ENCODE peak calls at places on chromosomes 3 and 15, in four cellular contexts. S, H, V and J are unnamed samples.

GRCh38 chr3:58874248-58874741 is 175.5 kb downstream of the CFAP20DC start:
- DNase-seq in S (peak; percentile 56), H (no peak), V (no peak), J (no peak)

GRCh38 chr15:96583671-96584070 is 253.2 kb downstream of the NR2F2 start:
- DNase-seq in S (no peak), H (no peak), V (no peak), J (no peak)

GRCh38 chr3:149480326-149481017 is 6.0 kb downstream of the TM4SF4 start:
- DNase-seq in S (peak; percentile 52), H (peak; percentile 85), V (peak; percentile 68), J (peak; percentile 80)

GRCh38 chr15:82833283-82833682 is 23.9 kb downstream of the WHAMM start:
- DNase-seq in S (no peak), H (no peak), V (no peak), J (no peak)

GRCh38 chr15:70589221-70589620 is 174.1 kb downstream of the UACA start:
- DNase-seq in S (no peak), H (no peak), V (no peak), J (no peak)

GRCh38 chr3:124780767-124781485 is 50.7 kb downstream of the UMPS start:
- DNase-seq in S (no peak), H (no peak), V (no peak), J (no peak)

GRCh38 chr15:92864127-92864814 is 35.9 kb upstream of the CHD2 start:
- DNase-seq in S (no peak), H (no peak), V (no peak), J (no peak)

GRCh38 chr3:180747805-180748361 is 68.6 kb upstream of the CCDC39 start:
- DNase-seq in S (no peak), H (no peak), V (no peak), J (no peak)

GRCh38 chr15:80732148-80732547 is 37.0 kb downstream of the ABHD17C start:
- DNase-seq in S (no peak), H (no peak), V (no peak), J (no peak)

GRCh38 chr15:79970921-79971434 is at the start of gene BCL2A1:
- DNase-seq in S (peak; percentile 96), H (no peak), V (no peak), J (no peak)

GRCh38 chr15:53197426-53197839 is 407.3 kb upstream of the ONECUT1 start:
- DNase-seq in S (no peak), H (peak; percentile 44), V (peak; percentile 65), J (peak; percentile 57)

GRCh38 chr3:142053244-142053643 is 96.1 kb downstream of the TFDP2 start:
- DNase-seq in S (no peak), H (no peak), V (no peak), J (no peak)

GRCh38 chr3:108327168-108327567 is 30.8 kb downstream of the HHLA2 start:
- DNase-seq in S (no peak), H (no peak), V (no peak), J (no peak)

GRCh38 chr15:39213385-39213840 is 367.5 kb upstream of the THBS1 start:
- DNase-seq in S (no peak), H (peak; percentile 94), V (peak; percentile 26), J (no peak)

DNA sequence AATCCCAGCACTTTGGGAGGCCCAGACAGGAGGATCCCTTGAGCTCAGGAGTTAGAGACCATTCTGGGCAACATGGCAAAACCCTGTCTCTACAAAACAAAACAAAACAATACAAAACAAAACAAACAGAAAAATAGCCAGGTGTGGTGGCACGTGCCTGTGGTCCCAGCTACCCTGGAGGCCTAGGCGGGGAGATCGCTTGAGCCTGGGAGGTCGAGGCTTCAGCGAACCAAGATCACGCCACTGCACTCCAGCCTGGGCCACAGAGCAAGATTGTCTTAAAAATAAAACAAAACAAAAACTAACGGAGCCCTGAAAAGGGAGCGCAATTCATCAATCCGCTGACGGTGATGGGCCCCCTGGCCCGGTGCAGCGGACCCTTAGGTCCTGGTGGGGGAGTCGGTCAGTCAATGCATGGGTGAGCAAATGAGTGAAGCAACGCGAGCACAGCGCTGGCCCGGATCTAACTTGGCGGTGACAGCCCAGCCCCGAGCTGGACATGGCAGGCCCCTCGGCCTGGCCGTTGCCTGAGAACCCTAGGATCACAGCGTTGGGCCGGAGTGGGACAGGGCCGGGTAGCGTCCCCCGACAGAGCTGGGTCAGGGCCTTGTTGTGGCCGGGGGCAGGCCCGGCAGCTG is 52.4 kb upstream of the BLM start:
- DNase-seq in S (no peak), H (peak; percentile 41), V (no peak), J (no peak)
- TF ChIP-seq SP1 in S (no peak), H (no peak), V (no peak), J (no peak)

GRCh38 chr3:129613205-129613740 is 6.8 kb upstream of the PLXND1 start:
- DNase-seq in S (no peak), H (no peak), V (no peak), J (no peak)
- TF ChIP-seq TARDBP in S (no peak), H (no peak), V (no peak), J (no peak)

GRCh38 chr15:51724199-51724598 is 13.3 kb downstream of the LYSMD2 start:
- DNase-seq in S (no peak), H (no peak), V (no peak), J (no peak)

GRCh38 chr15:51727141-51727897 is 10.1 kb downstream of the LYSMD2 start:
- DNase-seq in S (no peak), H (peak; percentile 11), V (peak; percentile 29), J (no peak)

GRCh38 chr15:51721199-51721960 is 16.1 kb downstream of the LYSMD2 start:
- DNase-seq in S (no peak), H (no peak), V (no peak), J (no peak)

GRCh38 chr15:51726302-51727073 is 11.0 kb downstream of the LYSMD2 start:
- DNase-seq in S (no peak), H (peak; percentile 10), V (peak; percentile 82), J (peak; percentile 16)

DNA sequence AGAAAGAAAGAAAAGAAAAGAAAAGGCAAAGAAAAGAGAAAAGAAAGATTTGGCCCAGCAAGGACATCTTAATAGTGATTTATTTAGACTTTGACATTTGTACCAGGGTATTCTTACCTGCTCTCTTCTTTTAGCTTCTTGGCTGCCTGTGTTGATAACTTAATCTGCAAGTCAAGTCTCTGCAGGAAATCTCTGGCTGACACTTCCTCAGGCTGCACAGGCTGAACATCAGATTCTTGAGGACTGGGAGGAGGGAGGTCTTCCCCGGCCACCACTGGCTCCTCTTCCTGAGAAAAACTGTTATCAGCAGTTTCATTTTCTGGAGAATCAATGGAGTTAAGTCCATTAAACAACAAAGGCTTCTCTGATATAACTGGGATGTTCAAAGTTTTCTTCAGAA is 12.8 kb downstream of the LYSMD2 start:
- DNase-seq in S (no peak), H (no peak), V (no peak), J (no peak)
- TF ChIP-seq SP1 in S (no peak), H (no peak), V (no peak), J (no peak)

DNA sequence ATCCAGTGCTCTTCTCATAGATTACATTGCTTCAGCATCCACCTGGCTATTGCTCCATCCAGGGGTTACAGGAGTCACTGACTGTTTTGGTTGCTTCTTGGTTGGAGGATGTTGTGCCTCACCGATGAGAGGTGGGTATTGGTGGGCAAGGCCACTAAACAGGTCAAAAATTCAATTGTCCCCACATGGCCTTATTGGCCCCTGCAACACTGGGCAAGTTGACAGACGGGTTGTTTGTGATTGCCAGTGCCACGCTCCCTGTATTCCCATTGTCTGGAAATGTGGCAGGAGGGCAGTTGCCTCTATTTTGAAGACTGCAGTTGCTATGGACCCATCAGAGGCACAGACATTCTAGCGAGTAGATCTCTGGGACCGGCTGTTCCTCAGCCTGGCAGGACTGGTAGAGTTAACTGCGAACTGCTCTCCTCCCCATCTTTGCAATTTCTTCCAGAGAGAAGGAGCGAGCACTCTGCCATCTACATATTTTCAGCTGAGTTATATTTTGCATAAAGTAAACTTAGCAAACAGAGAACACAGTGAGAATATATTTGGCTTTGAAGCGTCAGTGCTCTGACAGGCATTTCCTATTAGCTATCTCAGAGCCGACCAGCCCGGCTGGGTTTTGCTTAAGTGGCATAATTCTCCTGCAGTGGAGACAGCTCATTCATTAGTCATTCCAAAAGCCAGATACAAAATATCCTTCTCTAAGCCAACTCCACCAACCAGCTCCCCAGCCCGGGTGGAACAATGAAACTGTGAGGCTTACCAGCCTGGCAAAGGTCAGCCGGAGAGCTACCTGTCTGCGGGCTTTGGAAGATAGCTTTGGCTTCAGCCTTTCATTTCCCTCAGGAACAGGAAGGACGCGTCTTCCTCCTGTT is 26.0 kb upstream of the MAGEF1 start:
- DNase-seq in S (no peak), H (no peak), V (no peak), J (no peak)
- TF ChIP-seq TARDBP in S (no peak), H (no peak), V (no peak), J (no peak)

DNA sequence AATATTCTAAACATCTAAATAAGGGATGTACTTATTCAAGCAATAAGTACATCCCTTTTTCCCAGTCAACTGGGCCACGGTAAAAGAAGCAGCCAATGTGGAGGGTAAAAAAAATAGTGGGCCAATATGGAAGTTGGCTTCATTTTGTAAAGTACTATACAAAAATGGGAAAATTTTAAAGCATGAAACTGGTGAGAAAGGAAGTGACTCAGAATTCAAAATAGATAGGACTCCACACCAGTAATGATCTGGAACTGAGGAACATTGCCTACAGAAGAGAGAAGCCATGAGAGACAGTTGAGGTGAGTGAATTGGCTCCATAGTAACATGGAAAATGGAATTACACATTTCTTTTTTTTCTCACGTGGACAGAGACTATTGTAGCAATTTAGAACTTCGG is 108.9 kb downstream of the FNDC3B start:
- DNase-seq in S (no peak), H (no peak), V (no peak), J (no peak)
- TF ChIP-seq SP1 in S (no peak), H (no peak), V (no peak), J (no peak)

DNA sequence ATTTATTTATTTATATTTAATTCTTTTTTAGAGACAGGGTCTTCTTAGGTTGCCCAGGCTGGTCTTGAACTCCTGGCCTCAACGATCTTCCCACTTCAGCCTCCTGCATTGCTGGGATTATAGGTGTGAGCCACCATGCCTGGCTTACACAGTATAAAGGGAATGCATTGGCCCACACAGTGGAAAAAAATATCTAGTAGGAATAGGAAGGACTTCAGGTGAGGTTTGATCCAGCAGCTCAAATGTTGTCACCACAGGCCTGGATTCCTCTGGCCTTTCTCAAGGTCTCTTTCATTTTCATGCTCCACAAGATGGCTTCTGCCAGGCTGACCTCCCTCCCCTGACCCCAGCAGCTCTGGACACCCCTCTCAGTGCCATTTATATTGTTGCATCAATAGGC is 2.1 kb upstream of the SPTBN5 start:
- DNase-seq in S (no peak), H (no peak), V (no peak), J (no peak)
- TF ChIP-seq TARDBP in S (no peak), H (no peak), V (no peak), J (no peak)

GRCh38 chr3:196274585-196274984 is 12.9 kb downstream of the PCYT1A start:
- DNase-seq in S (peak; percentile 84), H (no peak), V (peak; percentile 51), J (no peak)
- TF ChIP-seq SP1 in S (no peak), H (no peak), V (no peak), J (no peak)

DNA sequence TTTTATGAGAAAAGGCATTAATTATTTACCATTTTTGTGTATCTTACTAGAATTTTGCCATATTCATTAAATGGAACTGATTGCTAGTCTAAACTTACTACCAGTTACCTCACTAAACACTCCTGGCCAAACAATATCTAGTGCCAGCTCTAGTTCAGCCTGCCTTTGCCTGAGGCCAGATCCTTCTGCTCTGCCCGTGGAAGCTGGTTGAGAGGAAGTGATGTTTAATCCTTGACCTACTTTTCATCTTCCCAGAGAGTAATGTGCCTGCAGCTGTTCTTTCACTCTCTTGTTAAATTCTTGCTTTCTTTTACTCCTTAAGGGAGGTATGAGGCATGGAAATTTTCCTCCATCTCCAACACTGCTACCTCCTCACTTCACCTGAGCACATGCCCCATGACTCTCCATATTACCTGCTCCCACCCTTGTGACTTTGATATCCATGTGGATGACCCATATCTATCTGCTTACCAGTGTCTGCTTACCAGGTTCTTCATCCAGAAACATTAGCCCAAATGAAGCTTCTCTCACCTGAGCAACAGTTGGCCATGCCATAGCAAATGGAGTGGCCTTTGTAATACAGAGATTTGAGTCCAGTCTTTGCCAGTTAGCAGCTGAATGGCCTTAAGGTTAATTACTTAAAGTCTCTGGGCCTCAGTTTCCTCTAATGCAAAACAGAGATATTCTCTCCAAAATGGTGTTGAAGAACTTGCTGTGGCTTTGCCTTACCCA is 53.4 kb downstream of the UBE2E1 start:
- DNase-seq in S (no peak), H (no peak), V (no peak), J (no peak)
- TF ChIP-seq TARDBP in S (no peak), H (no peak), V (no peak), J (no peak)